ENCODE peak calls at places on chromosomes 4 and X, in six cellular contexts. W, E, Y, C, G and H are unnamed samples. For H3K4me1, the result is how much of the 10 kb centered on the place peaks cover.

GRCh38 chrX:67779099-67779498 is 235.3 kb downstream of the AR start:
- DNase-seq in W (no peak), C (no peak), E (no peak), Y (peak), G (no peak), H (no peak)

GRCh38 chr4:23269583-23269982 is 576.8 kb downstream of the GBA3 start:
- DNase-seq in Y (no peak), E (no peak), C (no peak), G (no peak), W (peak), H (no peak)

GRCh38 chr4:29540439-29541102 is 1179.6 kb upstream of the PCDH7 start:
- DNase-seq in E (no peak), Y (no peak), C (no peak), G (no peak), W (no peak), H (no peak)

GRCh38 chr4:825969-826330 is at the start of gene CPLX1:
- DNase-seq in E (no peak), W (no peak), Y (no peak), G (no peak), C (peak), H (no peak)

GRCh38 chrX:29275928-29276327 is 688.7 kb downstream of the IL1RAPL1 start:
- DNase-seq in Y (no peak), G (no peak), C (no peak), W (no peak), E (no peak), H (no peak)

GRCh38 chrX:4670606-4671005 is 957.2 kb upstream of the PRKX start:
- DNase-seq in Y (no peak), W (no peak), G (no peak), E (no peak), C (no peak), H (no peak)

GRCh38 chrX:118862086-118862485 is 38.5 kb downstream of the ZCCHC12 start:
- DNase-seq in E (no peak), C (no peak), G (no peak), Y (no peak), W (peak), H (no peak)

GRCh38 chr4:28822163-28822562 is 1898.0 kb upstream of the PCDH7 start:
- DNase-seq in C (no peak), E (no peak), W (no peak), G (no peak), Y (no peak), H (no peak)

GRCh38 chr4:182338731-182339130 is 95.5 kb downstream of the TENM3 start:
- DNase-seq in E (no peak), C (no peak), W (no peak), Y (peak), G (no peak), H (no peak)

GRCh38 chr4:128961405-128961804 is 131.9 kb downstream of the SCLT1 start:
- DNase-seq in W (no peak), G (no peak), Y (no peak), C (no peak), E (no peak), H (no peak)

GRCh38 chrX:2928583-2929434 is at the start of gene ARSD:
- DNase-seq in G (peak), E (peak), C (peak), Y (peak), W (peak), H (peak)

GRCh38 chr4:146134761-146135160 is 40.8 kb upstream of the LSM6 start:
- DNase-seq in E (peak), W (peak), G (no peak), C (no peak), Y (peak), H (peak)

GRCh38 chr4:112748352-112748900 is 111.5 kb downstream of the LARP7 start:
- DNase-seq in Y (no peak), C (no peak), E (no peak), G (no peak), W (no peak), H (no peak)

GRCh38 chr4:152510349-152511147 is 25.3 kb downstream of the FBXW7 start:
- DNase-seq in Y (no peak), C (no peak), E (no peak), W (no peak), G (no peak), H (no peak)

GRCh38 chr4:53196872-53197759 is 168.7 kb downstream of the SCFD2 start:
- DNase-seq in G (no peak), Y (peak), E (no peak), W (peak), C (peak), H (no peak)

GRCh38 chr4:37977471-37978452 is 17.6 kb downstream of the PTTG2 start:
- DNase-seq in G (peak), Y (peak), C (peak), W (peak), E (peak), H (peak)

GRCh38 chr4:38309471-38309870 is 349.3 kb downstream of the PTTG2 start:
- DNase-seq in W (no peak), C (no peak), G (no peak), Y (no peak), E (no peak), H (no peak)

GRCh38 chr4:155571184-155571944 is 95.3 kb upstream of the GUCY1A1 start:
- DNase-seq in G (no peak), C (peak), Y (no peak), W (peak), E (no peak), H (no peak)

GRCh38 chrX:33156152-33156726 is 55.1 kb downstream of the DMD start:
- DNase-seq in G (no peak), W (no peak), E (no peak), Y (no peak), C (no peak), H (no peak)

GRCh38 chrX:30715976-30716375 is 62.8 kb downstream of the GK start:
- DNase-seq in E (no peak), C (no peak), Y (no peak), G (no peak), W (no peak), H (no peak)

GRCh38 chr4:97317691-97318090 is 825.6 kb downstream of the STPG2 start:
- DNase-seq in Y (no peak), W (no peak), C (no peak), E (no peak), G (no peak), H (no peak)

GRCh38 chr4:109576462-109576861 is 16.4 kb downstream of the MCUB start:
- DNase-seq in Y (peak), E (no peak), W (peak), G (no peak), C (peak), H (no peak)

GRCh38 chr4:139184129-139184528 is 7.1 kb upstream of the ELF2 start:
- DNase-seq in C (peak), Y (peak), G (no peak), W (peak), E (no peak), H (no peak)

GRCh38 chrX:8971116-8971515 is 62.8 kb downstream of the FAM9B start:
- DNase-seq in W (peak), E (no peak), G (no peak), C (peak), Y (peak), H (no peak)

DNA sequence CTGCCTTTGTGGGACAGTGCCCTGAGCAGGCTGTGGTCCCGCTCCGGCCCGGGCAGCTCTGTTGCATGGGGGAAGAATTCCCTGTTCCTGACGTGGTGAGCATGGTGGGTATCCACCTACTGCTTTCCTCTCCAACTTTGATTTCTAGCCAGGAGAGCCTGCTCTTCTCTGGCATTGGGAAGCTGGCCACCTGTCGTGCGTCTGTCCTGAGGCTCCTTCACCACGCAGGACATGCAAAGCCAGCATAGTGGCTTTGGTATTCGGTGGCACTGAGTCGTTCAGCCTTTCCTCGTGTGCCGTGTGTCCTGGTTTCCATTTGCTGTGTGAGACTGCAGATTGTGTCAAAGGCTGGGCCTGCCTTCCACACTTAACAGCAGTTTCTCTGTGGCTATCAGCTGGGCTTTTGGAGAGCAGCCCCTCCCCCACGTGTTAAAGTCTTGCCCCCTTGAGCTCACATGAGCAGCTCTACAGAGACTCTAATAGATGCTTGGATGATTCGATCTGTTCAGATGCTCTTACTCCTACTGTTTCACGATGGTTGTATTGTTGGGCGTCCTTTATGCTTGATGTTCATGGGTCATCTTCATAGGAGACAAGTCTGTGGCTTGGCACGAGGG is 46.4 kb upstream of the CLCN4 start:
- DNase-seq in G (no peak), E (no peak), Y (no peak), W (no peak), C (no peak), H (no peak)
- H3K4me1 ChIP-seq in G (under half), E (half or more), Y (under half), W (under half), C (under half), H (under half)

DNA sequence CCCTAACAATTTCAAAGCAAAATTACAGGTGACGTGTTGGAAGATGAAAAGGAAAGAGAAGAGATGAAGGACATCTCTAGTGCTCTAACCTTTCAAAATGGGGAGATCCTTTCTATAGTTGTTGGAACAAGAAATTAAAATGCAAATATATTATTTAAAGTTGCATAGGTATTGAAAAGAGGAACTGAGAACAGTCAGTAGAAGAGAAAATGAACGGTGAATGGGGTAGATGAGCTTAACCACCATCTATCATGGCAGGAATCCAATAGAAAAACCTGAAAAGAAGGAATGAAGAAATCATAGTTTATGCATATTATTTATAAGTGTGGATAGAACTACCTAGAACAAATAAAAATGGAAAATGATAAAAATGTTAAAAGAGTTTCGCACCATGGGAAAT is 42.0 kb downstream of the ANXA5 start:
- DNase-seq in E (no peak), G (no peak), Y (no peak), W (no peak), C (no peak), H (no peak)
- H3K4me1 ChIP-seq in E (under half), G (under half), Y (under half), W (under half), C (under half), H (under half)

DNA sequence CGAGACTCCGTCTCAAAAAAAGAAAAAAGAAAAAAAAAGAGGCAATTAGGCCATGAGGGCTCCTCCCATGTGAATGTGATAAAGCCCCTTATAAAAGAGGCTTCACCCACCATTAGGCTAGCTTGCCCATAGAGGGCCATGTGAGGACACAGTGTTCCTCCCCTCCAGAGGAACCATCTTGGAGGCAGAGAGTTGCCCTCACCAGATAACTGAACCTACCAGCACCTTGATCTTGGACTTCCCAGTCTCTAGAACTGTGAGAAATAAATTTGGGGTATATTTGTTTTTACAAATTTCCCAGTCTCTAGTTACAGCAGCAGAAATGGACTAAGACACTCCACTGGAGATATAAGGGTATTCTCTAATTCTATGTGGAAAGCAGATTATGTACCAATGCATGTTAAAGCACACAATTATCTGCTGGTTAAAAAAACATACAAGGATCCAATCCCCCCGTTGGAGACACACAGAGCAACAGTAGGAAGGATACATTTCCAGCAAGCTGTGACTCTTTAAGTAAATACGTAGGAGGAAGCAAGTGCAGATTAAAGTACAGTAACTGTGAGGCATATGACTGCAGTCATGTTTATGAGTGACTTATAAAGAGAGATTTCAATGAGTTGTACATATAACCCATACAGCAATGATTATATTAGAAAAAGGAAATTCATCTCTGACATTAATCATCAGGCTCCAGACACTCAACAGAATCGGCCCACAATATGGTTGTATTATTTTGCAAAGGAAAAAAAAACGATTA is 21.4 kb downstream of the SH3RF1 start:
- DNase-seq in E (no peak), Y (peak), W (peak), G (no peak), C (peak), H (no peak)
- H3K4me1 ChIP-seq in E (half or more), Y (under half), W (under half), G (half or more), C (half or more), H (under half)

DNA sequence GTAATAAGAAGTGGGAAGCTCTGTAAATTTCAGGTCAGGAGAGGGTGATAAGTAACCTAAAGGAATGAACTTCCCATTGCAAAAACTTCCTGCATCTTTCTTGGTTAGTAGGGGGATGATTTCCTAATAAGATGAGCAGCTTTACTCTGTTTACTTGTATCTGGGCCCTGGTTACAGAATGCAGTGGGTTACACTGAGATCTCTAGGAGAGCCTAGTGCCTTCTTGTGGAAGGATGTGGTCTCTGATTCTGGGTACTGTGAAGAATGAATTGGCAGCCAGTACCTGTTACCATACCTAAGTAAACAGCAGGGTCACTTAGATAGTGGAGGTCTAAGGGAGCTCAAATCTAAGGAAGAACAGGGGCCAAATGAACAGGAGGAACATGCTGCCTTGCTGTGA is 320.6 kb downstream of the ARHGAP10 start:
- DNase-seq in Y (no peak), W (peak), C (no peak), E (no peak), G (no peak), H (no peak)
- H3K4me1 ChIP-seq in Y (under half), W (under half), C (under half), E (half or more), G (under half), H (under half)

GRCh38 chrX:127306262-127306661 is 486.7 kb downstream of the PRR32 start:
- DNase-seq in C (no peak), Y (no peak), W (no peak), E (no peak), G (no peak), H (no peak)

GRCh38 chrX:127302841-127303240 is 483.3 kb downstream of the PRR32 start:
- DNase-seq in E (no peak), Y (no peak), C (no peak), W (no peak), G (no peak), H (no peak)

GRCh38 chrX:127305013-127305412 is 485.5 kb downstream of the PRR32 start:
- DNase-seq in E (no peak), W (no peak), G (no peak), Y (no peak), C (no peak), H (no peak)

DNA sequence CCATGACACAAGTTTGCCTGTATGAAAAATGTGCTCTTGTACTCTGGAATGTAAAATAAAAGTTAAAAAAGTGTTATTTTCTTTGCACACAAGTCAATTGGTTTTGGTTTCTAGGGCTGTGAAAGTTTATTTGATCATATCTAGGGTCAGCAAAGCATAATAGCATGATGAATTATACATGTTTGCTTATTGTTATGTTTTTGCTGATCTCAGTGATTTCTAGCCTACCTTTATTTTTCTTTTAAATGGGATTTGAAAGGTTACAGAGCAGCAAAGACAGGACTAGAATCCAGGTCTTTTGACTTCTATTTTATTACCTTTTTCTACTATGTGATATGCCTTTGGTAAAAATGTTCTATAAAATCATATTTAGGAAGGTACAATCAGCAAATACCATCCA is 481.0 kb downstream of the PRR32 start:
- DNase-seq in Y (no peak), G (no peak), C (no peak), W (no peak), E (no peak), H (no peak)
- H3K4me1 ChIP-seq in Y (under half), G (under half), C (under half), W (under half), E (under half), H (under half)

GRCh38 chrX:45756562-45756961 is 555.9 kb upstream of the DIPK2B start:
- DNase-seq in C (no peak), Y (peak), G (no peak), E (no peak), W (no peak), H (no peak)
- H3K4me1 ChIP-seq in C (half or more), Y (under half), G (under half), E (under half), W (under half), H (under half)

DNA sequence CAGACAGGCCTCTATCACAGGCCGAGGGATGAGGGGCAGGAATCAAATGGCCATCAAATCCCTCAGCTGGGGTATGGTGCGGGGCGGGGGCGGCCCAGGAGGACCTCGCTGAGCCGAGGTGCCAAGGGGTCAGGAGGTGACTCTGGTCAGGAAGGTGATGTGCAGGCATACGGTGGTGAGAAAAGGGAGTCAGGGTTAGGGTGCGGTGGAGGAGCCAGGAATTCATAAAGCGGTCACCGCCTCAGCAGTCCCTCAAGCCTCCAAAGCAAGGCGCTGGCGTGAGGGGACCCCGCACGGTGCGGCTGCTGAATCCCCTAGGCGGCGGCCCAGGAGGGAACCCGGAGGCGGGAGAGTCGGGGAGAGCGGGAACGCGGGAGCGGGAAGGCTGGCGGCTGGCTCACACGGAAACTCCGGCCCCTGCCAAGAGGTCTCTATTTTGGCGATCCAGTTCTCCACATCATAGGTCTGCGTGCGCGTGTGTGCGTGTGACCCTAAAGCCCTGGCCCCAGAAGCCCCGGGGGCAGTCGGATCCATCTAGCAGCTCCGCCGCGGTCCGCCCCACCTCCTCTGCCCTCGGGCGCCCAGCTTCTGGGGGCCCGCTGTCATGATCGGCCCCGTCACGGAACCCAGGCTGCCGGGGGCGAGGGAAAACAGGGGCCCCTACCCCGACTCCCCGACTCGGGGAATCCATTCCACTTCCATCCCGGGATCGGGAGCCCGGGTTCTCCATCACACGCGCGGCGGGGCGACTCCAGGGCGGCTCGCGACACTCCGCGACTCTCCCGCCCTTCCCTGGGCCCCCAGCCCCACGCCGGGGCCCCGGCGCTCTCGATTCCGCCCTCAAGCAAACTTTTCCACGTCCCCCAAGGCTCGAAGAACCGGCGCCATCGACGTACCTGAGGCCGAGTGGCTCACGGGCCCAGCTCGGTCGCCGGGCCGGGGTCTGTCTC is 593 bp downstream of the ELF4 start:
- DNase-seq in E (no peak), W (no peak), Y (no peak), G (no peak), C (peak), H (no peak)
- H3K4me1 ChIP-seq in E (under half), W (under half), Y (under half), G (under half), C (under half), H (under half)